ENCODE peak calls at places on chromosomes 4 and X, in nine cellular contexts. V is cardiac muscle cell, P is BJ, H is BE2C, Y is heart left ventricle, S is CD14-positive monocyte, T is mesothelial cell of epicardium, J is GM23338, R is K562. N is an unnamed sample.

GRCh38 chrX:53249387-53250042 is 24.5 kb upstream of the KDM5C start:
- DNase-seq in V (peak), P (no peak), H (no peak), Y (no peak), S (no peak), T (no peak), J (no peak), R (no peak), N (no peak)

GRCh38 chrX:49202022-49202421 is 2.0 kb upstream of the SYP start:
- DNase-seq in V (no peak), P (no peak), H (no peak), Y (no peak), S (no peak), T (no peak), J (no peak), R (no peak), N (no peak)

GRCh38 chrX:24005028-24005427 is 22.0 kb downstream of the KLHL15 start:
- DNase-seq in V (no peak), P (no peak), H (no peak), Y (no peak), S (no peak), T (no peak), J (no peak), R (no peak), N (no peak)

GRCh38 chr4:169311643-169312365 is 41.0 kb upstream of the SH3RF1 start:
- DNase-seq in V (peak), P (no peak), H (peak), Y (no peak), S (no peak), T (no peak), J (peak), R (peak), N (no peak)

GRCh38 chr4:128590034-128590740 is 219.3 kb upstream of the JADE1 start:
- DNase-seq in V (peak), P (no peak), H (no peak), Y (no peak), S (no peak), T (no peak), J (no peak), R (no peak), N (no peak)

GRCh38 chr4:102500371-102501175 is 586 bp upstream of the NFKB1 start:
- DNase-seq in V (peak), P (no peak), H (peak), Y (peak), S (no peak), T (peak), J (peak), R (no peak), N (peak)

GRCh38 chr4:76504613-76505465 is 69.8 kb downstream of the SHROOM3 start:
- DNase-seq in V (peak), P (no peak), H (no peak), Y (no peak), S (no peak), T (no peak), J (peak), R (peak), N (peak)

GRCh38 chr4:160864253-160864652 is 1299.5 kb downstream of the FSTL5 start:
- DNase-seq in V (no peak), P (no peak), H (no peak), Y (no peak), S (no peak), T (no peak), J (no peak), R (no peak), N (no peak)

GRCh38 chr4:81621490-81621889 is 149.8 kb upstream of the RASGEF1B start:
- DNase-seq in V (no peak), P (no peak), H (no peak), Y (no peak), S (no peak), T (no peak), J (no peak), R (no peak), N (no peak)

GRCh38 chrX:20418379-20418778 is 151.7 kb upstream of the RPS6KA3 start:
- DNase-seq in V (no peak), P (no peak), H (no peak), Y (no peak), S (no peak), T (no peak), J (no peak), R (no peak), N (no peak)

GRCh38 chrX:20507901-20508620 is 241.4 kb upstream of the RPS6KA3 start:
- DNase-seq in V (no peak), P (no peak), H (peak), Y (no peak), S (no peak), T (no peak), J (no peak), R (no peak), N (no peak)

GRCh38 chrX:99705696-99706095 is 704.4 kb downstream of the PCDH19 start:
- DNase-seq in V (no peak), P (no peak), H (no peak), Y (no peak), S (no peak), T (no peak), J (no peak), R (no peak), N (no peak)

GRCh38 chrX:23908219-23909003 is 605 bp downstream of the CXorf58 start:
- DNase-seq in V (no peak), P (no peak), H (no peak), Y (no peak), S (no peak), T (no peak), J (peak), R (no peak), N (no peak)

GRCh38 chr4:168609369-168609768 is 112.5 kb downstream of the PALLD start:
- DNase-seq in V (no peak), P (no peak), H (no peak), Y (no peak), S (no peak), T (no peak), J (no peak), R (no peak), N (no peak)

GRCh38 chrX:63739885-63740284 is 45.1 kb downstream of the ARHGEF9 start:
- DNase-seq in V (no peak), P (no peak), H (no peak), Y (no peak), S (no peak), T (no peak), J (peak), R (no peak), N (no peak)

GRCh38 chr4:136562842-136563241 is 969.5 kb downstream of the PCDH18 start:
- DNase-seq in V (peak), P (no peak), H (no peak), Y (no peak), S (no peak), T (no peak), J (peak), R (no peak), N (no peak)

GRCh38 chrX:107780525-107780924 is 3.0 kb downstream of the NCBP2L start:
- DNase-seq in V (no peak), P (no peak), H (no peak), Y (no peak), S (no peak), T (no peak), J (no peak), R (no peak), N (no peak)

GRCh38 chr4:183635333-183635732 is 23.7 kb downstream of the RWDD4 start:
- DNase-seq in V (peak), P (no peak), H (no peak), Y (no peak), S (no peak), T (no peak), J (peak), R (no peak), N (no peak)

GRCh38 chr4:183632689-183633088 is 26.3 kb downstream of the RWDD4 start:
- DNase-seq in V (no peak), P (no peak), H (no peak), Y (no peak), S (no peak), T (no peak), J (no peak), R (no peak), N (no peak)

GRCh38 chr4:183631577-183632198 is 27.3 kb downstream of the RWDD4 start:
- DNase-seq in V (no peak), P (no peak), H (no peak), Y (no peak), S (no peak), T (no peak), J (no peak), R (no peak), N (no peak)

GRCh38 chr4:183634086-183634485 is 24.9 kb downstream of the RWDD4 start:
- DNase-seq in V (no peak), P (no peak), H (no peak), Y (no peak), S (no peak), T (no peak), J (no peak), R (no peak), N (no peak)

GRCh38 chr4:183633476-183634058 is 25.4 kb downstream of the RWDD4 start:
- DNase-seq in V (no peak), P (no peak), H (no peak), Y (no peak), S (no peak), T (no peak), J (peak), R (no peak), N (no peak)
- TF ChIP-seq CTCF in V (no peak), P (no peak), H (no peak), Y (no peak), S (no peak), T (no peak), J (no peak), R (no peak), N (no peak)

GRCh38 chr4:103720661-103721060 is 876 bp upstream of the TACR3 start:
- DNase-seq in V (no peak), P (no peak), H (no peak), Y (no peak), S (no peak), T (no peak), J (no peak), R (no peak), N (no peak)

GRCh38 chr4:103721251-103721650 is 1.5 kb upstream of the TACR3 start:
- DNase-seq in V (no peak), P (no peak), H (no peak), Y (no peak), S (no peak), T (no peak), J (no peak), R (no peak), N (no peak)

GRCh38 chr4:103719320-103720204 is at the start of gene TACR3:
- DNase-seq in V (peak), P (no peak), H (peak), Y (peak), S (peak), T (peak), J (peak), R (no peak), N (no peak)

DNA sequence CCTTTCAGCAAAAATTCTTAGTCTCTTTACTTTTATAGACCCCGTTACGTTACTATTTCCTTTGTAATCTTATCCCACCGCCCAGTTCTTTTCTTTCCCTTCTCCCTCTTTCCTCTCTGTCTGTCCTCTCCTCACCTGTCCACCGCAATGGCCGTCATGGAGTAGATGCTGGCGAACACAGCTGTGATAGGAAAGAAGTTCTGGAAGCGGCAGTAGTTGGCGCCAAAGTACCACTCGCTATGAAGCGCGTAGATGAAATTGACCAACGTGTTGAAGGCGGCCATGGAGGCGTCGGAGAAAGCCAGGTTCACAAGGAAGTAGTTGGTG is 829 bp downstream of the TACR3 start:
- DNase-seq in V (no peak), P (no peak), H (peak), Y (no peak), S (no peak), T (no peak), J (peak), R (no peak), N (no peak)
- TF ChIP-seq CTCF in V (no peak), P (no peak), H (peak), Y (no peak), S (no peak), T (no peak), J (peak), R (no peak), N (no peak)

GRCh38 chrX:131136776-131137175 is 78.6 kb downstream of the ARHGAP36 start:
- DNase-seq in V (no peak), P (no peak), H (no peak), Y (no peak), S (no peak), T (no peak), J (no peak), R (no peak), N (no peak)
- TF ChIP-seq CTCF in V (no peak), P (no peak), H (no peak), Y (no peak), S (no peak), T (no peak), J (no peak), R (no peak), N (no peak)

GRCh38 chr4:27176400-27176799 is 315.8 kb downstream of the STIM2 start:
- DNase-seq in V (peak), P (no peak), H (peak), Y (no peak), S (no peak), T (no peak), J (peak), R (no peak), N (peak)
- TF ChIP-seq CTCF in V (peak), P (peak), H (peak), Y (peak), S (no peak), T (no peak), J (peak), R (peak), N (peak)

GRCh38 chr4:113760852-113761681 is 471 bp downstream of the CAMK2D start:
- DNase-seq in V (peak), P (no peak), H (peak), Y (peak), S (peak), T (no peak), J (peak), R (no peak), N (no peak)
- TF ChIP-seq CTCF in V (no peak), P (no peak), H (no peak), Y (no peak), S (no peak), T (no peak), J (no peak), R (no peak), N (no peak)

DNA sequence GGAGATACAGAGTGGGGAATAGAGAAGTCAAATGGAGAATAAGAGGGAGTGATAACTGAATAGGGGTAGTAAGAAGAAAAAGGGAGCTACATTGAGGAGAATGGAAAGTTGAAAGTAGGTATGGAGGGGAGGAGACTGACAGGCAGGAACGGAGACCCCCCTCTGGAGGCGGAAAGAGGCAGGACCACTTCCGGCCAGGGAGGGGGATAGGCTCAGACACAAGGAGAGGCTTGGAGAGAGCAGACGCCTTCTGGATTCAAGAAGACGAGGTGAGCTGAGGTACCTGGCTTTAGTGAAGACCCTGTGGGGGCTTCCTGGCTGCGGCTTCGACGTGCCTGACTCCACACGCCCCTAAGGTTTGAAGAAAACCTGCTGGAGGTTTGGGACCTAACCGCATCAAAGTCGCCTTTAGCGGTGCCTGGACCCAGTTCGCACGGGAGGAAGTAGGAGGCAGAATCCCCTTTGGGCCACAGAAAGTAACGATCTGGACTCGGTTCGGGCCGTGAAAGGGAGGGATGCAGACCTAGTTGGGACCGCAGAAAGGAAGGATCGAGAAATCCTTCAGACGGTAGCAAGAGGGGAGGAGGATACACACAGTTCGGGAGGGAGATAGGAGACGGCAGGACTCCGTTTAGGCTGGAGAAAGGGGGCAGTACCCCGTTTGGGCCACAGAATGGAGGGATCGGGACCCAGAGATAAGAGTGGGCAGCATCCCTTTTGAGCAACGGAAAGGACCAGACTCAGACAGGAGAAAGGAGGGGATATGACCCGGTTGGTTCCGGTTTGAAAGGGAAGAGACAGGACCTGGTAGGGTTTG is at the start of gene TRO:
- DNase-seq in V (peak), P (no peak), H (peak), Y (no peak), S (no peak), T (peak), J (peak), R (no peak), N (no peak)
- TF ChIP-seq CTCF in V (peak), P (peak), H (peak), Y (no peak), S (no peak), T (no peak), J (no peak), R (no peak), N (peak)

GRCh38 chr4:71729856-71730255 is 54.0 kb downstream of the GC start:
- DNase-seq in V (no peak), P (no peak), H (no peak), Y (no peak), S (no peak), T (no peak), J (no peak), R (no peak), N (no peak)

GRCh38 chr4:71732066-71732465 is 51.8 kb downstream of the GC start:
- DNase-seq in V (no peak), P (no peak), H (no peak), Y (no peak), S (no peak), T (no peak), J (no peak), R (no peak), N (no peak)

DNA sequence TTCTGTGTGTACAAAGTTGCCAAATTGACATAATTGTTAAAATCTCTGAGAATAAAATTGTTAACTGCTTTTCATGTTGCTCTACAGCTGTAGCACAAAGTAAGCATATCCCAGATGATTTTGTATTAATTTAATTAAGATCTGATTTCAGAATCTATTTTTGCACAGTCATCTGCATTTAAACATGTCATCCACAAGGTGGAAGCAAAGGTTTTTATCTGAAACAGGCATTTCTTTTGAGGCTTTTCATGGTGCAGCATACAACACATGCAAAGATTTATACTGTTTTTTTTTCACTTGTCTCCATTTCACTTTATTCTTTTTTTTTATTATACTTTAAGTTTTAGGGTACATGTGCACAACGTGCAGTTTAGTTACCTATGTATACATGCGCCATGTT is 51.2 kb downstream of the GC start:
- DNase-seq in V (peak), P (no peak), H (no peak), Y (no peak), S (no peak), T (no peak), J (peak), R (peak), N (peak)
- TF ChIP-seq CTCF in V (peak), P (peak), H (peak), Y (peak), S (no peak), T (peak), J (peak), R (peak), N (peak)

N was measured in AG09319.